ENCODE peak calls at places on chromosomes 13 and 19, in five cellular contexts. One of them, this sample, is unnamed.

GRCh38 chr19:42388851-42389489 is 1.1 kb downstream of the CNFN start:
- DNase-seq in ascending aorta: no peak
- DNase-seq in fibroblast of lung: no peak
- DNase-seq in GM23338: no peak
- DNase-seq in breast epithelium: no peak
- DNase-seq in this sample: no peak

GRCh38 chr19:54937926-54938325 is 9.4 kb downstream of the NLRP7 start:
- DNase-seq in fibroblast of lung: no peak
- DNase-seq in breast epithelium: no peak
- DNase-seq in GM23338: no peak
- DNase-seq in ascending aorta: no peak
- DNase-seq in this sample: no peak

GRCh38 chr19:38392707-38393308 is 4.3 kb downstream of the SPRED3 start:
- DNase-seq in GM23338: no peak
- DNase-seq in fibroblast of lung: peak
- DNase-seq in ascending aorta: no peak
- DNase-seq in breast epithelium: no peak
- DNase-seq in this sample: no peak

GRCh38 chr13:33169273-33169980 is 116.1 kb downstream of the STARD13 start:
- DNase-seq in breast epithelium: no peak
- DNase-seq in ascending aorta: no peak
- DNase-seq in fibroblast of lung: peak
- DNase-seq in GM23338: no peak
- DNase-seq in this sample: no peak

GRCh38 chr19:4380254-4380727 is 20.1 kb downstream of the SH3GL1 start:
- DNase-seq in ascending aorta: no peak
- DNase-seq in breast epithelium: no peak
- DNase-seq in fibroblast of lung: no peak
- DNase-seq in GM23338: no peak
- DNase-seq in this sample: no peak

GRCh38 chr19:55041627-55042343 is 3.7 kb upstream of the GP6 start:
- DNase-seq in ascending aorta: no peak
- DNase-seq in fibroblast of lung: no peak
- DNase-seq in breast epithelium: no peak
- DNase-seq in GM23338: no peak
- DNase-seq in this sample: no peak

GRCh38 chr13:92137519-92137918 is 739.1 kb downstream of the GPC5 start:
- DNase-seq in GM23338: no peak
- DNase-seq in breast epithelium: no peak
- DNase-seq in ascending aorta: no peak
- DNase-seq in fibroblast of lung: peak
- DNase-seq in this sample: no peak

GRCh38 chr19:6259312-6259861 is 20.4 kb downstream of the MLLT1 start:
- DNase-seq in GM23338: no peak
- DNase-seq in fibroblast of lung: no peak
- DNase-seq in breast epithelium: no peak
- DNase-seq in ascending aorta: no peak
- DNase-seq in this sample: no peak

GRCh38 chr13:48110930-48111721 is 16.2 kb upstream of the MED4 start:
- DNase-seq in ascending aorta: no peak
- DNase-seq in fibroblast of lung: peak
- DNase-seq in breast epithelium: no peak
- DNase-seq in GM23338: no peak
- DNase-seq in this sample: no peak

GRCh38 chr13:36124236-36124822 is 6.9 kb downstream of the DCLK1 start:
- DNase-seq in breast epithelium: no peak
- DNase-seq in GM23338: no peak
- DNase-seq in fibroblast of lung: peak
- DNase-seq in ascending aorta: no peak
- DNase-seq in this sample: no peak

GRCh38 chr19:6604906-6605305 is 14.0 kb upstream of the CD70 start:
- DNase-seq in breast epithelium: no peak
- DNase-seq in fibroblast of lung: no peak
- DNase-seq in GM23338: no peak
- DNase-seq in ascending aorta: no peak
- DNase-seq in this sample: no peak

GRCh38 chr13:45036206-45036605 is 46.9 kb downstream of the GPALPP1 start:
- DNase-seq in GM23338: peak
- DNase-seq in ascending aorta: no peak
- DNase-seq in fibroblast of lung: no peak
- DNase-seq in breast epithelium: no peak
- DNase-seq in this sample: no peak

GRCh38 chr13:36516225-36516624 is 83.9 kb downstream of the CCNA1 start:
- DNase-seq in GM23338: no peak
- DNase-seq in ascending aorta: no peak
- DNase-seq in breast epithelium: no peak
- DNase-seq in fibroblast of lung: no peak
- DNase-seq in this sample: no peak

GRCh38 chr13:41648314-41648935 is 191.1 kb downstream of the RGCC start:
- DNase-seq in fibroblast of lung: peak
- DNase-seq in GM23338: peak
- DNase-seq in ascending aorta: no peak
- DNase-seq in breast epithelium: no peak
- DNase-seq in this sample: no peak

GRCh38 chr13:45811891-45812583 is 39.5 kb downstream of the SIAH3 start:
- DNase-seq in GM23338: no peak
- DNase-seq in breast epithelium: no peak
- DNase-seq in fibroblast of lung: peak
- DNase-seq in ascending aorta: peak
- DNase-seq in this sample: no peak

GRCh38 chr13:39577833-39578232 is 25.2 kb downstream of the LHFPL6 start:
- DNase-seq in breast epithelium: no peak
- DNase-seq in ascending aorta: peak
- DNase-seq in GM23338: no peak
- DNase-seq in fibroblast of lung: no peak
- DNase-seq in this sample: no peak

GRCh38 chr13:78762825-78763224 is 103.9 kb upstream of the OBI1 start:
- DNase-seq in ascending aorta: no peak
- DNase-seq in fibroblast of lung: no peak
- DNase-seq in breast epithelium: no peak
- DNase-seq in GM23338: no peak
- DNase-seq in this sample: no peak

GRCh38 chr19:40745402-40745780 is 4.9 kb downstream of the ACTMAP start:
- DNase-seq in ascending aorta: no peak
- DNase-seq in fibroblast of lung: peak
- DNase-seq in GM23338: no peak
- DNase-seq in breast epithelium: no peak
- DNase-seq in this sample: no peak

GRCh38 chr19:40747536-40747935 is 2.7 kb downstream of the ACTMAP start:
- DNase-seq in fibroblast of lung: no peak
- DNase-seq in GM23338: no peak
- DNase-seq in ascending aorta: no peak
- DNase-seq in breast epithelium: no peak
- DNase-seq in this sample: no peak

GRCh38 chr19:40742477-40742876 is 7.8 kb downstream of the ACTMAP start:
- DNase-seq in fibroblast of lung: no peak
- DNase-seq in GM23338: no peak
- DNase-seq in breast epithelium: no peak
- DNase-seq in ascending aorta: no peak
- DNase-seq in this sample: no peak

GRCh38 chr19:40743926-40744325 is 6.4 kb downstream of the ACTMAP start:
- DNase-seq in GM23338: no peak
- DNase-seq in ascending aorta: no peak
- DNase-seq in breast epithelium: no peak
- DNase-seq in fibroblast of lung: no peak
- DNase-seq in this sample: no peak

GRCh38 chr19:40744554-40745401 is 5.5 kb downstream of the ACTMAP start:
- DNase-seq in GM23338: peak
- DNase-seq in breast epithelium: no peak
- DNase-seq in ascending aorta: no peak
- DNase-seq in fibroblast of lung: no peak
- DNase-seq in this sample: no peak
- TF ChIP-seq CTCF in GM23338: peak
- TF ChIP-seq CTCF in breast epithelium: no peak
- TF ChIP-seq CTCF in ascending aorta: peak
- TF ChIP-seq CTCF in fibroblast of lung: no peak
- TF ChIP-seq CTCF in this sample: peak

GRCh38 chr13:112240076-112240475 is 136.1 kb upstream of the SPACA7 start:
- DNase-seq in GM23338: no peak
- DNase-seq in ascending aorta: no peak
- DNase-seq in fibroblast of lung: no peak
- DNase-seq in breast epithelium: no peak
- DNase-seq in this sample: no peak
- TF ChIP-seq CTCF in GM23338: no peak
- TF ChIP-seq CTCF in ascending aorta: no peak
- TF ChIP-seq CTCF in fibroblast of lung: no peak
- TF ChIP-seq CTCF in breast epithelium: no peak
- TF ChIP-seq CTCF in this sample: no peak

GRCh38 chr13:29105779-29106178 is 285.6 kb downstream of the MTUS2 start:
- DNase-seq in ascending aorta: no peak
- DNase-seq in fibroblast of lung: no peak
- DNase-seq in GM23338: peak
- DNase-seq in breast epithelium: no peak
- DNase-seq in this sample: no peak
- TF ChIP-seq CTCF in ascending aorta: peak
- TF ChIP-seq CTCF in fibroblast of lung: no peak
- TF ChIP-seq CTCF in GM23338: peak
- TF ChIP-seq CTCF in breast epithelium: no peak
- TF ChIP-seq CTCF in this sample: peak

GRCh38 chr19:11798391-11799296 is at the start of gene ZNF491:
- DNase-seq in breast epithelium: peak
- DNase-seq in fibroblast of lung: peak
- DNase-seq in GM23338: peak
- DNase-seq in ascending aorta: peak
- DNase-seq in this sample: peak
- TF ChIP-seq CTCF in breast epithelium: no peak
- TF ChIP-seq CTCF in fibroblast of lung: no peak
- TF ChIP-seq CTCF in GM23338: peak
- TF ChIP-seq CTCF in ascending aorta: peak
- TF ChIP-seq CTCF in this sample: peak

GRCh38 chr13:98221234-98221633 is 44.2 kb upstream of the RNF113B start:
- DNase-seq in breast epithelium: no peak
- DNase-seq in fibroblast of lung: no peak
- DNase-seq in ascending aorta: no peak
- DNase-seq in GM23338: no peak
- DNase-seq in this sample: no peak
- TF ChIP-seq CTCF in breast epithelium: no peak
- TF ChIP-seq CTCF in fibroblast of lung: no peak
- TF ChIP-seq CTCF in ascending aorta: no peak
- TF ChIP-seq CTCF in GM23338: no peak
- TF ChIP-seq CTCF in this sample: no peak

GRCh38 chr13:27728271-27728670 is 64.0 kb upstream of the GSX1 start:
- DNase-seq in ascending aorta: no peak
- DNase-seq in GM23338: peak
- DNase-seq in fibroblast of lung: no peak
- DNase-seq in breast epithelium: no peak
- DNase-seq in this sample: no peak
- TF ChIP-seq CTCF in ascending aorta: no peak
- TF ChIP-seq CTCF in GM23338: peak
- TF ChIP-seq CTCF in fibroblast of lung: no peak
- TF ChIP-seq CTCF in breast epithelium: no peak
- TF ChIP-seq CTCF in this sample: peak

GRCh38 chr19:3345850-3346460 is 20.4 kb upstream of the NFIC start:
- DNase-seq in fibroblast of lung: no peak
- DNase-seq in breast epithelium: no peak
- DNase-seq in GM23338: no peak
- DNase-seq in ascending aorta: no peak
- DNase-seq in this sample: no peak

GRCh38 chr19:3342246-3342645 is 24.1 kb upstream of the NFIC start:
- DNase-seq in ascending aorta: no peak
- DNase-seq in GM23338: no peak
- DNase-seq in breast epithelium: no peak
- DNase-seq in fibroblast of lung: no peak
- DNase-seq in this sample: no peak

GRCh38 chr19:3346677-3347353 is 19.6 kb upstream of the NFIC start:
- DNase-seq in ascending aorta: peak
- DNase-seq in fibroblast of lung: peak
- DNase-seq in breast epithelium: peak
- DNase-seq in GM23338: no peak
- DNase-seq in this sample: no peak

GRCh38 chr19:3344608-3345598 is 21.5 kb upstream of the NFIC start:
- DNase-seq in fibroblast of lung: no peak
- DNase-seq in breast epithelium: no peak
- DNase-seq in GM23338: no peak
- DNase-seq in ascending aorta: no peak
- DNase-seq in this sample: no peak

DNA sequence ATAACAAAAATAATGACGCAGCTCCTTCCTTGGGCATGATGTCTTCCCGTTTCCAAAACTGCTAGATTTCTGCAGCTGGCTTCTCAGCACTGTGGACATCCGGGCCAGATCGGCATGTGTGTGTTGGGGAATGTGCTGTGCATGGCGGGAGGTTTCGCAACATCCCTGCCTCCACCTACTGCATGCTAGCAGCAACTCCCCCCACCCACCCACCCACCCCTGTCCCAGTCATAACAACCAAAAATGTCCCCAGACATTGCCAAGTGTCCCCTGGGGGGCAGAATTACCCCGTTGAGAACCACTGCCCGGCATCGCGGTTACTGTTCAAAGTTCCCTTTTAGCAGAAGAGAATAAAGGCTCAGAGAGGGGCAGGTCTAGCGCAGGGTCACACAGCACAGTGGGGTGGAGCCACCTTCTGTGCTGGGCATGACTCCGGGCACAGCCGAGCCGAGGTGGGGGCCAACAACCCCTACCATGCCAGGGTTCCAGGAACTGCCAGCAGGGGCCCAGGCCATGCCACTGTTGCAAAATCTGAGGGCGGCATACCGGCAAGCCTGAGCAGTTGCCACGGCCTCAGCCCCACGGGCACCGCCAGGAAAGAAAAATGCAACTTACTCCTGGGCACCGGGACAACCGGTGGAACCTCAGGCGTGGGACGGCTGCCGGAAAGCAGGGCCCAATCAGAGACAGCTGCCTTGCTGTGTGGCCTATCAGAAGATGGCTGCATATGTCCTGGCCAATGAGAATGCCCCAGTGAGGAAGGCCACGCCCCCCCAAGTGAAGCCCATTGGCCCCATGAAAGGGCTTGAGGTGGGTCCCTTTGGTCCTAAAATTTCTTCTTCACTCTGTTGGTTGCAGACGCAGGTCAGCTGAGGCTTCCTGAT is 22.5 kb upstream of the NFIC start:
- DNase-seq in breast epithelium: peak
- DNase-seq in GM23338: peak
- DNase-seq in fibroblast of lung: peak
- DNase-seq in ascending aorta: peak
- DNase-seq in this sample: no peak
- TF ChIP-seq CTCF in breast epithelium: peak
- TF ChIP-seq CTCF in GM23338: no peak
- TF ChIP-seq CTCF in fibroblast of lung: no peak
- TF ChIP-seq CTCF in ascending aorta: peak
- TF ChIP-seq CTCF in this sample: no peak